ENCODE peak calls at places on chromosome 17, in ten cellular contexts. One of them, this sample, is unnamed.

GRCh38 chr17:50893183-50893993 is 27.2 kb upstream of the TOB1 start:
- DNase-seq in stimulated activated CD4-positive, alpha-beta T cell treated with anti-CD3 and anti-CD28 coated beads, Interleukin-1b, Interleukin-23, amount 100 ng/mL, for 48 hours: no peak
- DNase-seq in naive thymus-derived CD4-positive, alpha-beta T cell: no peak
- DNase-seq in SHP77: no peak
- DNase-seq in AG04450: no peak
- DNase-seq in GM03348: no peak
- DNase-seq in GM13977: no peak
- DNase-seq in vagina: no peak
- DNase-seq in fibroblast of lung: peak
- DNase-seq in activated T-cell treated with anti-CD3 and anti-CD28 coated beads, Interleukin-2, amount 50 U/mL, for 4 hours: no peak
- DNase-seq in this sample: peak

GRCh38 chr17:66304304-66305174 is 2.1 kb downstream of the PRKCA start:
- DNase-seq in stimulated activated CD4-positive, alpha-beta T cell treated with anti-CD3 and anti-CD28 coated beads, Interleukin-1b, Interleukin-23, amount 100 ng/mL, for 48 hours: peak
- DNase-seq in naive thymus-derived CD4-positive, alpha-beta T cell: no peak
- DNase-seq in SHP77: no peak
- DNase-seq in AG04450: no peak
- DNase-seq in GM03348: no peak
- DNase-seq in GM13977: no peak
- DNase-seq in vagina: no peak
- DNase-seq in fibroblast of lung: peak
- DNase-seq in activated T-cell treated with anti-CD3 and anti-CD28 coated beads, Interleukin-2, amount 50 U/mL, for 4 hours: no peak
- DNase-seq in this sample: no peak

GRCh38 chr17:2395258-2396170 is 5.3 kb downstream of the MNT start:
- DNase-seq in stimulated activated CD4-positive, alpha-beta T cell treated with anti-CD3 and anti-CD28 coated beads, Interleukin-1b, Interleukin-23, amount 100 ng/mL, for 48 hours: no peak
- DNase-seq in naive thymus-derived CD4-positive, alpha-beta T cell: no peak
- DNase-seq in SHP77: peak
- DNase-seq in AG04450: no peak
- DNase-seq in GM03348: no peak
- DNase-seq in GM13977: no peak
- DNase-seq in vagina: no peak
- DNase-seq in fibroblast of lung: peak
- DNase-seq in activated T-cell treated with anti-CD3 and anti-CD28 coated beads, Interleukin-2, amount 50 U/mL, for 4 hours: no peak
- DNase-seq in this sample: no peak

GRCh38 chr17:38454528-38454927 is 26.3 kb downstream of the ARHGAP23 start:
- DNase-seq in stimulated activated CD4-positive, alpha-beta T cell treated with anti-CD3 and anti-CD28 coated beads, Interleukin-1b, Interleukin-23, amount 100 ng/mL, for 48 hours: no peak
- DNase-seq in naive thymus-derived CD4-positive, alpha-beta T cell: no peak
- DNase-seq in SHP77: peak
- DNase-seq in AG04450: no peak
- DNase-seq in GM03348: peak
- DNase-seq in GM13977: no peak
- DNase-seq in vagina: no peak
- DNase-seq in fibroblast of lung: peak
- DNase-seq in activated T-cell treated with anti-CD3 and anti-CD28 coated beads, Interleukin-2, amount 50 U/mL, for 4 hours: no peak
- DNase-seq in this sample: peak

GRCh38 chr17:30586818-30587595 is 109.8 kb downstream of the GOSR1 start:
- DNase-seq in stimulated activated CD4-positive, alpha-beta T cell treated with anti-CD3 and anti-CD28 coated beads, Interleukin-1b, Interleukin-23, amount 100 ng/mL, for 48 hours: peak
- DNase-seq in naive thymus-derived CD4-positive, alpha-beta T cell: no peak
- DNase-seq in SHP77: no peak
- DNase-seq in AG04450: no peak
- DNase-seq in GM03348: peak
- DNase-seq in GM13977: no peak
- DNase-seq in vagina: no peak
- DNase-seq in fibroblast of lung: peak
- DNase-seq in activated T-cell treated with anti-CD3 and anti-CD28 coated beads, Interleukin-2, amount 50 U/mL, for 4 hours: no peak
- DNase-seq in this sample: no peak

GRCh38 chr17:44078412-44078811 is 7.9 kb downstream of the G6PC3 start:
- DNase-seq in stimulated activated CD4-positive, alpha-beta T cell treated with anti-CD3 and anti-CD28 coated beads, Interleukin-1b, Interleukin-23, amount 100 ng/mL, for 48 hours: no peak
- DNase-seq in naive thymus-derived CD4-positive, alpha-beta T cell: no peak
- DNase-seq in SHP77: no peak
- DNase-seq in AG04450: no peak
- DNase-seq in GM03348: no peak
- DNase-seq in GM13977: no peak
- DNase-seq in vagina: no peak
- DNase-seq in fibroblast of lung: no peak
- DNase-seq in activated T-cell treated with anti-CD3 and anti-CD28 coated beads, Interleukin-2, amount 50 U/mL, for 4 hours: no peak
- DNase-seq in this sample: no peak

GRCh38 chr17:82875418-82875856 is 35.6 kb upstream of the ZNF750 start:
- DNase-seq in stimulated activated CD4-positive, alpha-beta T cell treated with anti-CD3 and anti-CD28 coated beads, Interleukin-1b, Interleukin-23, amount 100 ng/mL, for 48 hours: no peak
- DNase-seq in naive thymus-derived CD4-positive, alpha-beta T cell: no peak
- DNase-seq in SHP77: no peak
- DNase-seq in AG04450: no peak
- DNase-seq in GM03348: no peak
- DNase-seq in GM13977: no peak
- DNase-seq in vagina: no peak
- DNase-seq in fibroblast of lung: no peak
- DNase-seq in activated T-cell treated with anti-CD3 and anti-CD28 coated beads, Interleukin-2, amount 50 U/mL, for 4 hours: no peak
- DNase-seq in this sample: no peak

GRCh38 chr17:7932483-7932891 is 481 bp downstream of the CNTROB start:
- DNase-seq in stimulated activated CD4-positive, alpha-beta T cell treated with anti-CD3 and anti-CD28 coated beads, Interleukin-1b, Interleukin-23, amount 100 ng/mL, for 48 hours: no peak
- DNase-seq in naive thymus-derived CD4-positive, alpha-beta T cell: no peak
- DNase-seq in SHP77: peak
- DNase-seq in AG04450: no peak
- DNase-seq in GM03348: peak
- DNase-seq in GM13977: peak
- DNase-seq in vagina: no peak
- DNase-seq in fibroblast of lung: peak
- DNase-seq in activated T-cell treated with anti-CD3 and anti-CD28 coated beads, Interleukin-2, amount 50 U/mL, for 4 hours: no peak
- DNase-seq in this sample: peak

GRCh38 chr17:47727704-47728036 is 5.4 kb upstream of the TBX21 start:
- DNase-seq in stimulated activated CD4-positive, alpha-beta T cell treated with anti-CD3 and anti-CD28 coated beads, Interleukin-1b, Interleukin-23, amount 100 ng/mL, for 48 hours: no peak
- DNase-seq in naive thymus-derived CD4-positive, alpha-beta T cell: no peak
- DNase-seq in SHP77: no peak
- DNase-seq in AG04450: no peak
- DNase-seq in GM03348: no peak
- DNase-seq in GM13977: no peak
- DNase-seq in vagina: no peak
- DNase-seq in fibroblast of lung: no peak
- DNase-seq in activated T-cell treated with anti-CD3 and anti-CD28 coated beads, Interleukin-2, amount 50 U/mL, for 4 hours: no peak
- DNase-seq in this sample: no peak

GRCh38 chr17:38559025-38559879 is 46.5 kb downstream of the SRCIN1 start:
- DNase-seq in stimulated activated CD4-positive, alpha-beta T cell treated with anti-CD3 and anti-CD28 coated beads, Interleukin-1b, Interleukin-23, amount 100 ng/mL, for 48 hours: peak
- DNase-seq in naive thymus-derived CD4-positive, alpha-beta T cell: peak
- DNase-seq in SHP77: peak
- DNase-seq in AG04450: no peak
- DNase-seq in GM03348: no peak
- DNase-seq in GM13977: peak
- DNase-seq in vagina: peak
- DNase-seq in fibroblast of lung: peak
- DNase-seq in activated T-cell treated with anti-CD3 and anti-CD28 coated beads, Interleukin-2, amount 50 U/mL, for 4 hours: peak
- DNase-seq in this sample: no peak

GRCh38 chr17:31251075-31251474 is 46.0 kb downstream of the OMG start:
- DNase-seq in stimulated activated CD4-positive, alpha-beta T cell treated with anti-CD3 and anti-CD28 coated beads, Interleukin-1b, Interleukin-23, amount 100 ng/mL, for 48 hours: no peak
- DNase-seq in naive thymus-derived CD4-positive, alpha-beta T cell: no peak
- DNase-seq in SHP77: no peak
- DNase-seq in AG04450: no peak
- DNase-seq in GM03348: no peak
- DNase-seq in GM13977: no peak
- DNase-seq in vagina: no peak
- DNase-seq in fibroblast of lung: no peak
- DNase-seq in activated T-cell treated with anti-CD3 and anti-CD28 coated beads, Interleukin-2, amount 50 U/mL, for 4 hours: no peak
- DNase-seq in this sample: no peak

GRCh38 chr17:56694825-56695224 is 101.3 kb downstream of the NOG start:
- DNase-seq in stimulated activated CD4-positive, alpha-beta T cell treated with anti-CD3 and anti-CD28 coated beads, Interleukin-1b, Interleukin-23, amount 100 ng/mL, for 48 hours: no peak
- DNase-seq in naive thymus-derived CD4-positive, alpha-beta T cell: no peak
- DNase-seq in SHP77: no peak
- DNase-seq in AG04450: no peak
- DNase-seq in GM03348: no peak
- DNase-seq in GM13977: no peak
- DNase-seq in vagina: no peak
- DNase-seq in fibroblast of lung: peak
- DNase-seq in activated T-cell treated with anti-CD3 and anti-CD28 coated beads, Interleukin-2, amount 50 U/mL, for 4 hours: no peak
- DNase-seq in this sample: no peak

GRCh38 chr17:77508047-77508715 is 367.4 kb downstream of the SEC14L1 start:
- DNase-seq in stimulated activated CD4-positive, alpha-beta T cell treated with anti-CD3 and anti-CD28 coated beads, Interleukin-1b, Interleukin-23, amount 100 ng/mL, for 48 hours: no peak
- DNase-seq in naive thymus-derived CD4-positive, alpha-beta T cell: no peak
- DNase-seq in SHP77: no peak
- DNase-seq in AG04450: no peak
- DNase-seq in GM03348: no peak
- DNase-seq in GM13977: no peak
- DNase-seq in vagina: no peak
- DNase-seq in fibroblast of lung: no peak
- DNase-seq in activated T-cell treated with anti-CD3 and anti-CD28 coated beads, Interleukin-2, amount 50 U/mL, for 4 hours: no peak
- DNase-seq in this sample: no peak

GRCh38 chr17:1485748-1486376 is 6.6 kb downstream of the MYO1C start:
- DNase-seq in stimulated activated CD4-positive, alpha-beta T cell treated with anti-CD3 and anti-CD28 coated beads, Interleukin-1b, Interleukin-23, amount 100 ng/mL, for 48 hours: peak
- DNase-seq in naive thymus-derived CD4-positive, alpha-beta T cell: peak
- DNase-seq in SHP77: peak
- DNase-seq in AG04450: no peak
- DNase-seq in GM03348: peak
- DNase-seq in GM13977: peak
- DNase-seq in vagina: no peak
- DNase-seq in fibroblast of lung: peak
- DNase-seq in activated T-cell treated with anti-CD3 and anti-CD28 coated beads, Interleukin-2, amount 50 U/mL, for 4 hours: peak
- DNase-seq in this sample: no peak